ENCODE peak calls at places on chromosome 14, in four cellular contexts. O, V, K and R are unnamed samples.

GRCh38 chr14:65042731-65043372 is 56.2 kb downstream of the FNTB start:
- DNase-seq in O (no peak), V (no peak), K (no peak), R (no peak)

GRCh38 chr14:96681826-96682225 is 115.4 kb upstream of the VRK1 start:
- DNase-seq in O (no peak), V (no peak), K (no peak), R (no peak)

GRCh38 chr14:74591899-74592298 is 20.1 kb downstream of the LTBP2 start:
- DNase-seq in O (no peak), V (no peak), K (no peak), R (no peak)

GRCh38 chr14:88379706-88380343 is 5.6 kb upstream of the SPATA7 start:
- DNase-seq in O (no peak), V (no peak), K (no peak), R (no peak)

GRCh38 chr14:49861581-49861922 is 9.0 kb upstream of the NEMF start:
- DNase-seq in O (peak; percentile 48), V (peak; percentile 13), K (peak; percentile 72), R (peak; percentile 69)

GRCh38 chr14:52987514-52987913 is 36.7 kb upstream of the FERMT2 start:
- DNase-seq in O (no peak), V (no peak), K (no peak), R (no peak)

GRCh38 chr14:75217508-75218206 is 41.2 kb upstream of the TMED10 start:
- DNase-seq in O (no peak), V (no peak), K (no peak), R (no peak)

GRCh38 chr14:105467942-105468471 is 6.6 kb upstream of the CRIP2 start:
- DNase-seq in O (peak; percentile 42), V (no peak), K (no peak), R (no peak)

GRCh38 chr14:34851395-34851794 is 23.8 kb downstream of the BAZ1A start:
- DNase-seq in O (no peak), V (no peak), K (no peak), R (peak; percentile 31)

GRCh38 chr14:21023817-21024667 is 819 bp downstream of the NDRG2 start:
- DNase-seq in O (no peak), V (no peak), K (peak; percentile 27), R (no peak)

GRCh38 chr14:84894254-84894653 is 635.7 kb upstream of the FLRT2 start:
- DNase-seq in O (no peak), V (no peak), K (no peak), R (no peak)

GRCh38 chr14:105925615-105926414 is 399.4 kb downstream of the TMEM121 start:
- DNase-seq in O (no peak), V (no peak), K (no peak), R (no peak)

GRCh38 chr14:75554482-75554881 is 23.9 kb upstream of the FLVCR2 start:
- DNase-seq in O (no peak), V (no peak), K (peak; percentile 25), R (no peak)

GRCh38 chr14:71658261-71658860 is 273.9 kb upstream of the RGS6 start:
- DNase-seq in O (no peak), V (no peak), K (no peak), R (peak; percentile 24)

GRCh38 chr14:54488318-54488645 is 498 bp downstream of the GMFB start:
- DNase-seq in O (no peak), V (no peak), K (no peak), R (no peak)

GRCh38 chr14:65354715-65355114 is 57.8 kb upstream of the FUT8 start:
- DNase-seq in O (no peak), V (no peak), K (peak; percentile 44), R (no peak)

GRCh38 chr14:19801118-19801464 is 2.5 kb upstream of the OR4N2 start:
- DNase-seq in O (no peak), V (no peak), K (no peak), R (no peak)

GRCh38 chr14:40417777-40418401 is 985.7 kb upstream of the FBXO33 start:
- DNase-seq in O (no peak), V (no peak), K (peak; percentile 68), R (no peak)

GRCh38 chr14:81440041-81440440 is 39.9 kb upstream of the STON2 start:
- DNase-seq in O (no peak), V (no peak), K (no peak), R (no peak)

GRCh38 chr14:22448905-22449611 is 140.0 kb downstream of the DAD1 start:
- DNase-seq in O (no peak), V (no peak), K (no peak), R (no peak)

GRCh38 chr14:24876996-24877395 is 173.0 kb downstream of the STXBP6 start:
- DNase-seq in O (no peak), V (no peak), K (no peak), R (no peak)

GRCh38 chr14:93999573-93999972 is 2.5 kb downstream of the CCDC197 start:
- DNase-seq in O (no peak), V (no peak), K (no peak), R (no peak)
- TF ChIP-seq CTCF in O (no peak), V (no peak), K (no peak), R (no peak)

GRCh38 chr14:102139248-102140026 is at the start of gene WDR20:
- DNase-seq in O (peak; percentile 99), V (peak; percentile 87), K (peak; percentile 100), R (peak; percentile 93)

GRCh38 chr14:102141797-102142196 is 2.1 kb downstream of the WDR20 start:
- DNase-seq in O (no peak), V (no peak), K (no peak), R (no peak)

GRCh38 chr14:102140027-102140749 is 491 bp downstream of the WDR20 start:
- DNase-seq in O (peak; percentile 23), V (no peak), K (peak; percentile 57), R (peak; percentile 6)

GRCh38 chr14:102138935-102139247 is 806 bp upstream of the WDR20 start:
- DNase-seq in O (no peak), V (no peak), K (no peak), R (no peak)

GRCh38 chr14:102140750-102141145 is 1.1 kb downstream of the WDR20 start:
- DNase-seq in O (no peak), V (no peak), K (no peak), R (no peak)
- H3K27ac ChIP-seq in O (no peak overlapping the region), V (peak overlapping the region; percentile 70), K (peak overlapping the region; percentile 80), R (peak overlapping the region; percentile 76)

DNA sequence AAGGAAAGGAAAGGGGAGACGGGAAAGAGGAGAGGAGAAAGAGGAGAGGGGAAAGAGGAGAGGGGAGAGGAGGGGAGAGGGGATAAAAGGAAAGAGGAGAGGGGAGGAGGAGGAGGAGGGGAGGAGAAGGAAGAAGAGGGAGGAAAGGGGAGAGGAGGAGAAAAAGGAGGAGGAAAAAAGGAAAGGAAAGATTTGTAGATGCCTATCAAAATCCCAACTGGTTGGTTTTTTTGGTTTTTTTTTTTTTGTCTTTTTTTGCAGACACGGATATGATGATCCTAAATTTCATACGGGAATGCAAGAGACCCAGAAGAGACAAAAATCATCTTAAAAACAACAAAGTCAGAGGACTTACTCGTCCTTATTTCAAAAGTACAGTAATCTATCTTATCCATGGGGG is 19.4 kb downstream of the ANGEL1 start:
- DNase-seq in O (no peak), V (no peak), K (no peak), R (no peak)
- H3K27me3 ChIP-seq in O (no peaks in the 10 kb centered on the region), V (no peaks in the 10 kb centered on the region), K (no peaks in the 10 kb centered on the region), R (no peaks in the 10 kb centered on the region)

GRCh38 chr14:32015166-32015565 is 61.9 kb upstream of the ARHGAP5 start:
- DNase-seq in O (no peak), V (no peak), K (no peak), R (no peak)

GRCh38 chr14:32012062-32012461 is 65.0 kb upstream of the ARHGAP5 start:
- DNase-seq in O (no peak), V (no peak), K (no peak), R (no peak)

GRCh38 chr14:32012571-32012970 is 64.5 kb upstream of the ARHGAP5 start:
- DNase-seq in O (no peak), V (no peak), K (no peak), R (no peak)

GRCh38 chr14:32013083-32013482 is 64.0 kb upstream of the ARHGAP5 start:
- DNase-seq in O (no peak), V (no peak), K (no peak), R (no peak)

DNA sequence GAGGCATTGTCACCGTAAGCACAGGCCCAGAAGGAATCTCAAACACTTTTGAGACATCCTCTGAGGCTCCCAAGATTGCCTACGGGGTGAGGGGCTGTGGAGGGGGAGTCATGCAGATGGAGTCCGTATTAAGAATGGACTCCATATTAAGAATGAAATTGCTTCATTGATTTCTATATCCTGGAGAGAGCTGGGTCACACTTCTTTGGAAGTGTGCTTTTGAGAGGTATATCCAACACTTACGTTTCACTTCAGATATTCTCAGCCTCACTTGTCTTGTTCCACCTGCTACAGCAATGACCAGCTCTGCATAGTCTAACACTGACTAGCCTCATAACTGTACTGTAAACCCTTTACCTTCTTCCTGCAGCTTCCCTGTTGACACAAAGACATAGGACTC is 62.6 kb upstream of the ARHGAP5 start:
- DNase-seq in O (no peak), V (no peak), K (no peak), R (no peak)
- TF ChIP-seq CTCF in O (no peak), V (no peak), K (no peak), R (no peak)

GRCh38 chr14:77309122-77309521 is 11.6 kb downstream of the POMT2 start:
- DNase-seq in O (no peak), V (no peak), K (no peak), R (no peak)
- H3K27ac ChIP-seq in O (no peak overlapping the region), V (no peak overlapping the region), K (no peak overlapping the region), R (no peak overlapping the region)

DNA sequence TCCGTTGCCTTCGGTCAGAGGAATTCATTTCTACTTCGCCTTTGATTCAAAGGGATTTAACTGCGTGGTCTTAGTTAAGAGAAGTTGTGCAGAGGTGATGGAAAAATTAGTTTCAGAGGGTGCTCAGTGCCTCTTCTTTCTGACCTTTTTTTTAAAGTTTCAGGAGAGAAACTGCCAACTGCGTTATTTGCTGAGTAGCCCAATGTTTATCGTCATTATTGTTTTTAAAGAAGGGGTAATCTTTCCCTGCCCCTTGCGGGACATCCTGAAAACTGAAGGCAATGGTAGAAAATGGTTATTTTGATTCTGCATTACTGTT is 11.0 kb downstream of the OTX2 start:
- DNase-seq in O (no peak), V (no peak), K (no peak), R (no peak)
- H3K27me3 ChIP-seq in O (peaks cover 100% of the 10 kb centered on the region), V (peaks cover 29% of the 10 kb centered on the region), K (peaks cover 100% of the 10 kb centered on the region), R (peaks cover 83% of the 10 kb centered on the region)

GRCh38 chr14:98725196-98725595 is 546.8 kb downstream of the BCL11B start:
- DNase-seq in O (no peak), V (no peak), K (no peak), R (no peak)

GRCh38 chr14:98728024-98728423 is 544.0 kb downstream of the BCL11B start:
- DNase-seq in O (no peak), V (no peak), K (no peak), R (no peak)

GRCh38 chr14:98726585-98727405 is 545.2 kb downstream of the BCL11B start:
- DNase-seq in O (no peak), V (no peak), K (no peak), R (no peak)

GRCh38 chr14:98725676-98726075 is 546.3 kb downstream of the BCL11B start:
- DNase-seq in O (no peak), V (no peak), K (no peak), R (no peak)

GRCh38 chr14:98724734-98725133 is 547.3 kb downstream of the BCL11B start:
- DNase-seq in O (no peak), V (no peak), K (no peak), R (no peak)
- TF ChIP-seq CTCF in O (no peak), V (no peak), K (no peak), R (no peak)